ENCODE peak calls at places on chromosomes 4 and X, in four cellular contexts. M is breast epithelium, U is left lung, Z is IMR-90. L is an unnamed sample. For H3K4me1 and H3K9me3, the result is how much of the 10 kb centered on the place peaks cover.

GRCh38 chr4:106287353-106287969 is 28.5 kb downstream of the TBCK start:
- DNase-seq in M (no peak), U (no peak), Z (peak), L (peak)

GRCh38 chrX:1134976-1135375 is 77.5 kb downstream of the CRLF2 start:
- DNase-seq in M (no peak), U (no peak), Z (no peak), L (no peak)

GRCh38 chrX:153974003-153974725 is 1.6 kb downstream of the TMEM187 start:
- DNase-seq in M (no peak), U (no peak), Z (no peak), L (no peak)

GRCh38 chr4:41799126-41799525 is 50.6 kb upstream of the PHOX2B start:
- DNase-seq in M (no peak), U (no peak), Z (no peak), L (peak)

GRCh38 chrX:135521405-135522131 is 1.1 kb downstream of the INTS6L start:
- DNase-seq in M (peak), U (peak), Z (peak), L (peak)

GRCh38 chr4:74123065-74123728 is 24.2 kb upstream of the CXCL2 start:
- DNase-seq in M (no peak), U (no peak), Z (peak), L (peak)

GRCh38 chr4:3402409-3403103 is 39.2 kb upstream of the HGFAC start:
- DNase-seq in M (no peak), U (no peak), Z (peak), L (no peak)

GRCh38 chr4:108144451-108144850 is 24.3 kb downstream of the LEF1 start:
- DNase-seq in M (no peak), U (no peak), Z (no peak), L (no peak)

GRCh38 chr4:114867291-114867690 is 246.1 kb downstream of the NDST4 start:
- DNase-seq in M (no peak), U (no peak), Z (no peak), L (no peak)

GRCh38 chr4:5409980-5410618 is 298.3 kb downstream of the EVC2 start:
- DNase-seq in M (no peak), U (no peak), Z (no peak), L (no peak)

GRCh38 chrX:131626681-131627296 is 82.9 kb downstream of the OR13H1 start:
- DNase-seq in M (no peak), U (no peak), Z (no peak), L (peak)

GRCh38 chr4:55838356-55838755 is 15.1 kb upstream of the EXOC1 start:
- DNase-seq in M (no peak), U (no peak), Z (peak), L (no peak)

GRCh38 chr4:183342541-183343533 is 20.6 kb upstream of the CLDN24 start:
- DNase-seq in M (no peak), U (no peak), Z (no peak), L (no peak)

GRCh38 chr4:25970241-25970675 is 56.2 kb downstream of the SMIM20 start:
- DNase-seq in M (no peak), U (no peak), Z (no peak), L (no peak)

GRCh38 chr4:137367608-137368007 is 164.7 kb downstream of the PCDH18 start:
- DNase-seq in M (no peak), U (no peak), Z (peak), L (no peak)

GRCh38 chrX:964831-965416 is 247.5 kb downstream of the CRLF2 start:
- DNase-seq in M (no peak), U (no peak), Z (no peak), L (no peak)

GRCh38 chr4:40718571-40718970 is 31.2 kb upstream of the NSUN7 start:
- DNase-seq in M (no peak), U (no peak), Z (no peak), L (no peak)

GRCh38 chr4:3288571-3289094 is 4.2 kb upstream of the RGS12 start:
- DNase-seq in M (peak), U (peak), Z (no peak), L (no peak)

GRCh38 chr4:139208404-139208945 is 31.5 kb upstream of the ELF2 start:
- DNase-seq in M (no peak), U (no peak), Z (peak), L (no peak)

GRCh38 chrX:78075787-78076389 is 28.2 kb upstream of the PGK1 start:
- DNase-seq in M (no peak), U (no peak), Z (no peak), L (no peak)

GRCh38 chr4:8181844-8182243 is 17.2 kb upstream of the SH3TC1 start:
- DNase-seq in M (no peak), U (peak), Z (no peak), L (no peak)
- H3K4me1 ChIP-seq in M (under half), U (under half), Z (under half), L (under half)

DNA sequence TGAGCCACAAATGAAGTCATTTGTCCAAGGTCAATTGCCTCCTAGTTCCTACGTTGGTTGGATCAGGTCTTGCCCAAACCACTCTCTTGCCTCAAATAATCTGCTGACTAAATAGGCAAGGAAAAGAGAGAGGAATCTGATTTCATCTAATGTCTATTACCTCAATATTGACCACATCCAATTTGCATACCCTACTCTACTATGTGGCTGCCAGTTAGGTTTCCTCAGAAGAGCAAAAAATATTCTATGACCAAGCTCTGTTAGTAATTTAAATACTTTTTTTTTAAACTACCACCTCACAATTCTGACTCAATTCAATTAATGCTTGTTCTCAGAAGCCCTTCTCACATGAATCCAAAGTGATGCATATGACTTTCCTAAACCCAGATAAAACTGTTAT is 98.7 kb downstream of the HUWE1 start:
- DNase-seq in M (no peak), U (no peak), Z (no peak), L (no peak)
- H3K9me3 ChIP-seq in M (under half), U (under half), Z (under half), L (under half)

GRCh38 chr4:87075876-87076275 is 141.1 kb downstream of the AFF1 start:
- DNase-seq in M (no peak), U (no peak), Z (no peak), L (no peak)

GRCh38 chr4:87073570-87074470 is 139.0 kb downstream of the AFF1 start:
- DNase-seq in M (no peak), U (no peak), Z (peak), L (peak)

GRCh38 chr4:87071401-87071800 is 136.6 kb downstream of the AFF1 start:
- DNase-seq in M (no peak), U (no peak), Z (no peak), L (no peak)

GRCh38 chr4:87076690-87077358 is 142.0 kb downstream of the AFF1 start:
- DNase-seq in M (no peak), U (no peak), Z (no peak), L (no peak)

DNA sequence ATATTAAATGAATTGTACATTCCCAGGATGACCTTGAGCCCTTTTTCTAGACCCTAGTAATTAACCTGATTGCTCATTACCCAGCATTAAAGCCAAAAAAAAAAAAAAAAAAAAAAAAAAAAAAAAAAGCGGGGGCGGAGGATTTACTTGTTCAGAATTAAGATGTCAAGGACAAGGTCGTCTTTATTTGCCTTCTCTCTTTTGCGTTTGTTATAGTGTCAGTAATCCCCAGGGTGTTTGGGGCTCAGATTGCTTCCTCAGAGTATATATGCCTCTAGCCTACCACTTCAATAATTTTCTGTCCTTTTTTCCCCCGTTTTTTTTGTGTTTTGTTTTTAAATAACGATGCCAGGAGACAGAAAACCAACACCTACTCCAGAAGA is 138.4 kb downstream of the AFF1 start:
- DNase-seq in M (no peak), U (no peak), Z (no peak), L (no peak)
- H3K4me1 ChIP-seq in M (under half), U (under half), Z (under half), L (half or more)

GRCh38 chrX:155877288-155877687 is 3.9 kb upstream of the VAMP7 start:
- DNase-seq in M (no peak), U (no peak), Z (no peak), L (no peak)
- H3K9me3 ChIP-seq in M (under half), U (under half), Z (under half), L (under half)

DNA sequence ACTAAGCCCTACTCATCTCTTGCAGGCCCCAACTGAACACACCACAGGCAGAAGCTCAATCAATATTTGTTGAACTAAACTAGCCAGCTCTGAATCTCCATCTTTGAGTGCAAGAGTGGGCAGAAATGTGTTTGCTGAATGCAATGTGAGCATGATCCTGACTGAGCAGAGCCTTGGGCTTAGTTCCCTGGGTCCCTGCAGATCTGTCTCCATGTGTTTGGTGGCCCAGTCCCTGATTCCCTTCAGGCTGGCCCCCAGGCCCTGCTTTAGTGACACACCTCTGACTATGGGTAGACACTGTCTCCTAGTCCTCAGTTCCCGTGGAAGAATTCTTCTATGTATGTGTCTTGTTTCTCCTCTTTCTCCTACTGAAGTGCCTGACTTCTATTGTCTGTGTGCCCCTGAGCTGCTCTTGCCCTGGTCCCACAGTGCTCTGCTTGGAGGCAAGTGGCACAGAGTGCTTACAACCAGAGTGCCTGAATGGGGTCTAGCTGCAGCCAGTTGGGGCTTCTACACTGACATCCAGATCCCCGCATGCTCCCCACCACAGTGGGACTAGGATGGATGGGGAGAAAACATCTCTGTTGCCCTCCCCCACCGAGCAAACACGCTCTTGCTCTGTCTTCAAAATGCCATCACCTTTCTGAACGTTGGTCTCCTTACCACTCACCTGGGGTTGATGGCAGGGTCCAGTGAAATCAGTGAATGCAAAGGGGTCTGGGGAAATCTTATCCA is 9.3 kb downstream of the PJA1 start:
- DNase-seq in M (no peak), U (no peak), Z (no peak), L (no peak)
- H3K4me1 ChIP-seq in M (under half), U (under half), Z (under half), L (under half)

GRCh38 chr4:453267-453666 is 45.7 kb downstream of the ZNF721 start:
- DNase-seq in M (no peak), U (no peak), Z (no peak), L (no peak)
- H3K9me3 ChIP-seq in M (half or more), U (under half), Z (half or more), L (half or more)

DNA sequence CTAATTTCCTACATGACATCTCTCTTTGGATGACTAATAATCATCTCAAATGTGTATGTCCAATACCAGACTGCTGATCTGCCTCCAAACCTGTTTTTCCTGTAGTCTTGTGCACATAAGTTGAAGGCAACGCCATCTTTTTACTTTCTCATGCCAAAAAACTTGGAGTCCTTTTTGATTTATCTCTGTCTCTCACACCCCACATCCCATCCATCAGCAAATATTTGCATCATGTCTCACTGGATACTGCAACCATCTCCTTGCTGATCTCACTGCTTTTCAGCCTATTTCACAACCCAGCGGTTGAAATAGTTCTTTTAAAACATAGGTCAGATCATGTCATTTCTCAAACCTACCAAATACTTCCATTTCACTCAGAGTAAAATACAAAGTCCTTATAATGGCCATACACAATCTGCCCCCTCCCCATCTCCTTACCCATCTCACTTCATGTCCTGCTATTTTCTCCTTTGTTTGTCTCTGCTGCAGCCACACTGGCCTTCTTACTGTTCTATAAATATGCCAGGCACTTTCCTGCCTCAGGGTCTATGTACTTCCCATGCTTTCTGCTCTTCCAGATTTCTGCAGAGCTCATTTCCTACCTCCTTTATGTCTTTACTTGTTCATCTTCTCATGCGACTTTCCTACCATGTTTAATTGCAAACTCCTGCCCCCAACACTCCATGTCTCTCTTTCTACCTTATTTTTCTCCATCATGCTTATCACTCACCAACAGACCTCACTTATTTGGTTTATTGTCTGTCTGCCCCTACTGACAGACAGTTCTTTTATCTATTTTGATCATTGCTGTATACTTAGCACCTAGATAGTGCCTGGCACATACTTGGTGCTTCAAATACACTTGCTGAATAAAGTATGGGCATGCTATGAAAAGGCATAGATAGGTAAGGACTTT is 98.8 kb downstream of the ANXA3 start:
- DNase-seq in M (no peak), U (no peak), Z (peak), L (no peak)
- H3K4me1 ChIP-seq in M (under half), U (under half), Z (under half), L (under half)

GRCh38 chr4:124132161-124132560 is 580.4 kb downstream of the ANKRD50 start:
- DNase-seq in M (no peak), U (no peak), Z (peak), L (no peak)
- H3K9me3 ChIP-seq in M (under half), U (under half), Z (under half), L (under half)